ENCODE peak calls at places on chromosomes 3 and 15, in four cellular contexts. One of them, this sample, is unnamed. For H3K4me1, the result is how much of the 10 kb centered on the place peaks cover.

GRCh38 chr3:155944081-155944480 is 73.6 kb downstream of the GMPS start:
- DNase-seq in spleen: no peak
- DNase-seq in body of pancreas: no peak
- DNase-seq in tibial nerve: no peak
- DNase-seq in this sample: no peak

GRCh38 chr3:176919836-176920760 is 277.2 kb downstream of the TBL1XR1 start:
- DNase-seq in body of pancreas: peak
- DNase-seq in tibial nerve: no peak
- DNase-seq in spleen: no peak
- DNase-seq in this sample: no peak

GRCh38 chr3:133864616-133865015 is 31.1 kb downstream of the RAB6B start:
- DNase-seq in tibial nerve: no peak
- DNase-seq in body of pancreas: no peak
- DNase-seq in spleen: no peak
- DNase-seq in this sample: peak

GRCh38 chr15:85142324-85142723 is 160.7 kb downstream of the PDE8A start:
- DNase-seq in body of pancreas: no peak
- DNase-seq in spleen: no peak
- DNase-seq in tibial nerve: no peak
- DNase-seq in this sample: no peak

GRCh38 chr3:127560051-127560787 is 30.3 kb downstream of the TPRA1 start:
- DNase-seq in body of pancreas: no peak
- DNase-seq in tibial nerve: no peak
- DNase-seq in spleen: no peak
- DNase-seq in this sample: no peak

GRCh38 chr3:17040322-17040721 is 155.6 kb downstream of the PLCL2 start:
- DNase-seq in spleen: no peak
- DNase-seq in tibial nerve: no peak
- DNase-seq in body of pancreas: no peak
- DNase-seq in this sample: no peak

GRCh38 chr3:86180696-86181095 is 810.3 kb downstream of the VGLL3 start:
- DNase-seq in tibial nerve: no peak
- DNase-seq in spleen: no peak
- DNase-seq in body of pancreas: no peak
- DNase-seq in this sample: no peak

GRCh38 chr15:47974724-47975123 is 146.1 kb upstream of the SLC24A5 start:
- DNase-seq in tibial nerve: no peak
- DNase-seq in body of pancreas: no peak
- DNase-seq in spleen: no peak
- DNase-seq in this sample: no peak

GRCh38 chr3:56796202-56796601 is 5.5 kb downstream of the ARHGEF3 start:
- DNase-seq in tibial nerve: no peak
- DNase-seq in body of pancreas: no peak
- DNase-seq in spleen: no peak
- DNase-seq in this sample: no peak

GRCh38 chr3:179463299-179463698 is 12.0 kb upstream of the GNB4 start:
- DNase-seq in spleen: no peak
- DNase-seq in tibial nerve: no peak
- DNase-seq in body of pancreas: no peak
- DNase-seq in this sample: no peak

GRCh38 chr3:14457481-14457880 is 55.1 kb downstream of the SLC6A6 start:
- DNase-seq in tibial nerve: no peak
- DNase-seq in spleen: no peak
- DNase-seq in body of pancreas: no peak
- DNase-seq in this sample: no peak
- H3K27ac ChIP-seq in tibial nerve: no peak
- H3K27ac ChIP-seq in spleen: no peak
- H3K27ac ChIP-seq in body of pancreas: peak
- H3K27ac ChIP-seq in this sample: no peak

GRCh38 chr3:13013994-13014754 is 59.1 kb downstream of the IQSEC1 start:
- DNase-seq in tibial nerve: no peak
- DNase-seq in spleen: peak
- DNase-seq in body of pancreas: no peak
- DNase-seq in this sample: peak
- H3K4me1 ChIP-seq in tibial nerve: under half
- H3K4me1 ChIP-seq in spleen: half or more
- H3K4me1 ChIP-seq in body of pancreas: under half
- H3K4me1 ChIP-seq in this sample: under half

DNA sequence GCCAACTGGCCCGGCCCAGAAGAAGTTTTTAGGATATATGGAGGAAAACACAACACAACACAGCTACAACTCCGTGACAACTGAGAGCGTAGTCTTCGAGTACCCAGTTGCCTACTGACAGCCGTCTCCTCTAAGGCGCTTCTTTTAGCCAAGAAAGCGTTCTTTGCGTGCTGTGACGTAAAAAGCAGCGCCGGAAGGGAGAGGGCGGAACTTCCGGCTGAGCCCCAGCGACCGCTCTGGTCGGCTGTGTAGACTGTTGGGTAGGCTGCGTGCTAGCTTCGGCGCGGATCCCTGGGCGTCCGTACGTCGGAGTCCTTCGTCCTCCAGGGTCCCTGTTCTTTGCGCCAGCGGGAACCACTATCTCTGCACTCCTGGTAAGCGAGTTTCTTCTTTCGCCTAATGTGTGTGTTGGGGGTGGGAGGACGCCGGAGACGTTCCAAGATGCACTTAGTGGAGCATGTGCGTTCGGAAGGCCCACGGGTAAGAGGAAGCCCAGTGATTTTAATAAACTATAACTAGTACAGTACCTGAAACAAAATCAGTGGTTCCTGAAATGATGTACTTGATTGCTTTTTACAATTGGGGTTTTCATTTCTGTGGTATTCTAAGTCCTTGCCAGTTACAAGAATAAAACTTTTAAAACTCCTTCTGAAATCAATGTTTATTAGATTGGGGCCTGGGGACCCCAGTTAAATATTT is at the start of gene TRMT10C:
- DNase-seq in spleen: peak
- DNase-seq in tibial nerve: peak
- DNase-seq in body of pancreas: peak
- DNase-seq in this sample: peak
- TF ChIP-seq POLR2A in spleen: no peak
- TF ChIP-seq POLR2A in tibial nerve: peak
- TF ChIP-seq POLR2A in body of pancreas: peak
- TF ChIP-seq POLR2A in this sample: peak

DNA sequence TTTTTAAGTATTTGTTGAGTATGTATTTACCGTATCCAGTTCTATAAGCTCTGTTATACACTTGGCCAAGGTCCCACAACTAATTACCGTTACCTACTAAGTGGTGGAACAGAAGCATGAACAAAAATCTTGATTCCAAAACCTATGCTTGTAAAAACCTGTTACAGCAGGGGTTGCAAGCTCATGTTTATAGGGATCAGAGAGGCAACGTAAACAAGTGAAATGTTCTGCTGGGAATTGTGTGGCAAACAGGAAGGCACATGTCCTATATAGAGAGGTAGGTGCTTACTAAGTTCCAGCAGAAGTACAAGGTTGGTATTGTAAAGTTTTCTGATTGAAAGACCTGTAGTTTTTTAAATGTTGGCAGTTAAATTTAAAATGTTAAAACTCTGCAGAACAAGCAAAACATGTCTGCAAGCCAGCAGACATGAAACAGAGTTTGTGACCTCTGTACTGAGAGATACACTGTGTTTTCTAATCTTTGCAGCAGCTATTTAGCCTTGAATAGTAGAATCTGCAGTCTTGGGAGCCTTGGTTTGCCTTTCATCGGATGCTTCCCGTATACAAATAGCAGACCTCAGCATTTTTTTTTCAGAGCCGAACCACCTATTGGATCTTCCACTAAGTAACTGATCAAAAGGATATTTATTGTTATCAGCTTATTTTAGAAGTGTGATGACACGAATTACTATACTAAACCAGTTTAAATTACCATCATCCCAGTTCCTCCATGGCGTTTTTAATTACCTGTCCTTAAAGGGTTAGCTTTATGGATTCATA is 11.4 kb downstream of the IREB2 start:
- DNase-seq in spleen: no peak
- DNase-seq in tibial nerve: no peak
- DNase-seq in body of pancreas: no peak
- DNase-seq in this sample: no peak
- H3K27ac ChIP-seq in spleen: peak
- H3K27ac ChIP-seq in tibial nerve: no peak
- H3K27ac ChIP-seq in body of pancreas: no peak
- H3K27ac ChIP-seq in this sample: no peak

DNA sequence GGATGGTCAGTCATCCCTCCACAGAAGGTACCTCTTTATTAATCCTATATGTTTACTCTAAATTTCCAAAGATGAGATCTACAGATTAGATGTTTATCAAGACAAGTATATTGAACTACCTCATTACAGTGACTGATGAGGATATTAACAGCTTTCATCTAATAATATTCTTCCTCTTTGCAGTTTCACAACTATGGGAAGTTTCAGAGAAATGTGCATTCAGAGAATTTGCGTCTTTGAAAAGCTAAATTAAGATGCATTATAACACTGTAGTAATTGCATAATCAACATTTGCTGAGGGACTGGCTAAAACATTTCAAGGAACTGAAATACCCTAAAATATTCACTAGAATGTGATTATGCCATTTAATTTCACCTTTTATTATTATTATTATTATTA is 46.7 kb downstream of the MCF2L2 start:
- DNase-seq in spleen: no peak
- DNase-seq in body of pancreas: no peak
- DNase-seq in tibial nerve: no peak
- DNase-seq in this sample: no peak
- H3K4me1 ChIP-seq in spleen: half or more
- H3K4me1 ChIP-seq in body of pancreas: under half
- H3K4me1 ChIP-seq in tibial nerve: under half
- H3K4me1 ChIP-seq in this sample: under half

GRCh38 chr3:48301020-48301813 is 32.2 kb downstream of the SPINK8 start:
- DNase-seq in tibial nerve: peak
- DNase-seq in body of pancreas: peak
- DNase-seq in spleen: peak
- DNase-seq in this sample: peak
- TF ChIP-seq POLR2A in tibial nerve: peak
- TF ChIP-seq POLR2A in body of pancreas: peak
- TF ChIP-seq POLR2A in spleen: peak
- TF ChIP-seq POLR2A in this sample: peak

GRCh38 chr15:66715736-66716667 is 14.0 kb downstream of the SMAD6 start:
- DNase-seq in spleen: peak
- DNase-seq in body of pancreas: no peak
- DNase-seq in tibial nerve: no peak
- DNase-seq in this sample: no peak

GRCh38 chr15:66711886-66712285 is 9.8 kb downstream of the SMAD6 start:
- DNase-seq in spleen: no peak
- DNase-seq in body of pancreas: no peak
- DNase-seq in tibial nerve: no peak
- DNase-seq in this sample: no peak

GRCh38 chr15:66714543-66714981 is 12.5 kb downstream of the SMAD6 start:
- DNase-seq in spleen: no peak
- DNase-seq in body of pancreas: no peak
- DNase-seq in tibial nerve: no peak
- DNase-seq in this sample: no peak

GRCh38 chr15:66715181-66715624 is 13.2 kb downstream of the SMAD6 start:
- DNase-seq in body of pancreas: peak
- DNase-seq in spleen: no peak
- DNase-seq in tibial nerve: no peak
- DNase-seq in this sample: no peak

DNA sequence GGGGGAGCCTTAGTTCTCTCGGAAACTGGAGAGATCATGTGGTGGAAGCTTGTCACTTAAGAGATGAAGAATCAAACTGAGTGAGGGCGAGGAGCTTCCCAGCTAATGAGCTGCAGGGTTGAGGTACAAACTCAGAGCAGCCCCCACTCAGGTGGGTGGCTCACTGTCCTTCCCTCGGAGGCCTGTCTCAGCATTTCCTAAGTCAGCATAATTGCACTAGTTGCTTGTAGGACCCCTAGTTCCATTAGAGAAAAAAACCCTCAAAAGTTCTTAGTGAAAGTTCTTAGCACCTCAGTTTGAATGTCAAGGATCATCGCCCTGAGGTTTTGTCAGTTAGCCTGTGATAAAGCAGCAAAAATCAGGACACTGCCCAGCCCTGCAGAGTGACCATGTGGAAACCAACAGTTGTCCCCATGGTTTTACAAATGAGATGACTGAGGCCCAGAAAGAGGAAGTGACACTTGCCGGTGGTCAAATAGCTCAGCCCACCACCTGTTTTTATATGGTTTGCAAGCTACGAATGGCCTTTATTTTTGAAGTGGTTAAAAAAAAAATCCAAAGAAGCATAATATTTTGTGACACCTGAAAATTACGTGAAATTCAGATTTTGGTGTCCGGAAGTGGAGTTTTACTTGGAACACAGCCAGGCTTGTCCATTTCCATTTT is 11.9 kb downstream of the SMAD6 start:
- DNase-seq in tibial nerve: no peak
- DNase-seq in body of pancreas: no peak
- DNase-seq in spleen: no peak
- DNase-seq in this sample: no peak
- H3K27ac ChIP-seq in tibial nerve: no peak
- H3K27ac ChIP-seq in body of pancreas: peak
- H3K27ac ChIP-seq in spleen: no peak
- H3K27ac ChIP-seq in this sample: no peak

This sample was measured in Peyer's patch.